ENCODE peak calls at places on chromosomes 5 and 9, in nine cellular contexts. M is fibroblast of lung; X is HCT116; L is CD8-positive, alpha-beta T cell; E is Caco-2; O is GM06990; Y is neural progenitor cell; P is heart right ventricle; W is cardiac muscle cell. K is an unnamed sample.

GRCh38 chr9:116238751-116239340 is 85.3 kb downstream of the PAPPA start:
- DNase-seq in M (no peak), X (no peak), L (no peak), E (no peak), O (no peak), Y (no peak), P (no peak), W (no peak), K (no peak)

GRCh38 chr5:141634720-141635119 is 1.9 kb downstream of the HDAC3 start:
- DNase-seq in M (no peak), X (no peak), L (no peak), E (no peak), O (no peak), Y (no peak), P (no peak), W (no peak), K (no peak)

GRCh38 chr5:178318382-178318781 is 85.8 kb upstream of the PHYKPL start:
- DNase-seq in M (no peak), X (no peak), L (no peak), E (no peak), O (no peak), Y (no peak), P (peak; percentile 4), W (no peak), K (no peak)

GRCh38 chr5:151717390-151717789 is 30.7 kb upstream of the SPARC start:
- DNase-seq in M (no peak), X (no peak), L (no peak), E (no peak), O (no peak), Y (no peak), P (no peak), W (no peak), K (no peak)

GRCh38 chr9:111366978-111367377 is 37.0 kb upstream of the OR2K2 start:
- DNase-seq in M (no peak), X (no peak), L (no peak), E (no peak), O (no peak), Y (no peak), P (no peak), W (no peak), K (no peak)

GRCh38 chr5:179553875-179554274 is 3.5 kb downstream of the RUFY1 start:
- DNase-seq in M (peak; percentile 44), X (no peak), L (no peak), E (no peak), O (no peak), Y (no peak), P (no peak), W (no peak), K (no peak)

GRCh38 chr9:89139450-89139849 is 39.2 kb downstream of the SHC3 start:
- DNase-seq in M (no peak), X (no peak), L (no peak), E (peak; percentile 33), O (no peak), Y (no peak), P (no peak), W (peak; percentile 4), K (no peak)

GRCh38 chr5:144122081-144122480 is 48.4 kb downstream of the YIPF5 start:
- DNase-seq in M (no peak), X (no peak), L (no peak), E (no peak), O (no peak), Y (no peak), P (no peak), W (no peak), K (no peak)

GRCh38 chr5:144504929-144505578 is 334.4 kb downstream of the KCTD16 start:
- DNase-seq in M (no peak), X (no peak), L (no peak), E (no peak), O (no peak), Y (peak; percentile 8), P (no peak), W (peak; percentile 24), K (peak; percentile 42)

GRCh38 chr5:154190652-154191304 is at the start of gene GALNT10:
- DNase-seq in M (peak; percentile 71), X (peak; percentile 21), L (no peak), E (peak; percentile 54), O (peak; percentile 83), Y (peak; percentile 91), P (peak; percentile 76), W (peak; percentile 84), K (peak; percentile 50)

GRCh38 chr5:10289353-10289752 is 18.3 kb downstream of the CMBL start:
- DNase-seq in M (peak; percentile 45), X (no peak), L (no peak), E (no peak), O (no peak), Y (no peak), P (no peak), W (no peak), K (no peak)

GRCh38 chr5:72597456-72597948 is 90.3 kb upstream of the ZNF366 start:
- DNase-seq in M (peak; percentile 80), X (no peak), L (no peak), E (peak; percentile 55), O (no peak), Y (no peak), P (no peak), W (peak; percentile 66), K (no peak)

GRCh38 chr5:140311011-140311467 is 8.1 kb upstream of the PFDN1 start:
- DNase-seq in M (peak; percentile 89), X (no peak), L (no peak), E (no peak), O (no peak), Y (no peak), P (no peak), W (no peak), K (no peak)

GRCh38 chr5:117486879-117487391 is 912.3 kb upstream of the SEMA6A start:
- DNase-seq in M (no peak), X (peak; percentile 43), L (no peak), E (peak; percentile 80), O (no peak), Y (no peak), P (no peak), W (no peak), K (no peak)

GRCh38 chr5:117486291-117486690 is 911.7 kb upstream of the SEMA6A start:
- DNase-seq in M (no peak), X (no peak), L (no peak), E (no peak), O (no peak), Y (no peak), P (no peak), W (no peak), K (no peak)

GRCh38 chr5:117488976-117489500 is 914.4 kb upstream of the SEMA6A start:
- DNase-seq in M (no peak), X (no peak), L (no peak), E (no peak), O (no peak), Y (no peak), P (no peak), W (peak; percentile 5), K (no peak)

DNA sequence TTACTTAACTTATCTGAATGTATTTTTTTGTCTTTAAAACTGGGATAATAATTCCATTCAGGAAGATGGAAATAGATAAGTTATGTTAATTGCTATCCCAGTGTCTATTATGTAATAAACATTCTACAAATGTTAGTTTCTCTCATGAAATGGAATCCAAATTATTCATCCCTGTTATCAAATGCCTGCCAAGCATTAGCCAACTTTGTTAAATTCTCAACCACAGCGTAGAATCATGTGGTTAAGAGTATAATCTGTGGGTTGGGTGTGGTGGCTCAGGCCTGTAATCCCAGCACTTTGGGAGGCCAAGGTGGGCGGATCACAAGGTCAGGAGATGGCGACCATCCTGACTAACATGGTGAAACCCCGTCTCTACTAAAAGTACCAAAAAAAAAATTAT is 912.9 kb upstream of the SEMA6A start:
- DNase-seq in M (no peak), X (no peak), L (no peak), E (no peak), O (no peak), Y (no peak), P (no peak), W (no peak), K (no peak)
- H3K36me3 ChIP-seq in M (no peaks in the 10 kb centered on the region), X (no peaks in the 10 kb centered on the region), L (no peaks in the 10 kb centered on the region), E (no peaks in the 10 kb centered on the region), O (no peaks in the 10 kb centered on the region), Y (no peaks in the 10 kb centered on the region), P (no peaks in the 10 kb centered on the region), W (no peaks in the 10 kb centered on the region), K (no peaks in the 10 kb centered on the region)

DNA sequence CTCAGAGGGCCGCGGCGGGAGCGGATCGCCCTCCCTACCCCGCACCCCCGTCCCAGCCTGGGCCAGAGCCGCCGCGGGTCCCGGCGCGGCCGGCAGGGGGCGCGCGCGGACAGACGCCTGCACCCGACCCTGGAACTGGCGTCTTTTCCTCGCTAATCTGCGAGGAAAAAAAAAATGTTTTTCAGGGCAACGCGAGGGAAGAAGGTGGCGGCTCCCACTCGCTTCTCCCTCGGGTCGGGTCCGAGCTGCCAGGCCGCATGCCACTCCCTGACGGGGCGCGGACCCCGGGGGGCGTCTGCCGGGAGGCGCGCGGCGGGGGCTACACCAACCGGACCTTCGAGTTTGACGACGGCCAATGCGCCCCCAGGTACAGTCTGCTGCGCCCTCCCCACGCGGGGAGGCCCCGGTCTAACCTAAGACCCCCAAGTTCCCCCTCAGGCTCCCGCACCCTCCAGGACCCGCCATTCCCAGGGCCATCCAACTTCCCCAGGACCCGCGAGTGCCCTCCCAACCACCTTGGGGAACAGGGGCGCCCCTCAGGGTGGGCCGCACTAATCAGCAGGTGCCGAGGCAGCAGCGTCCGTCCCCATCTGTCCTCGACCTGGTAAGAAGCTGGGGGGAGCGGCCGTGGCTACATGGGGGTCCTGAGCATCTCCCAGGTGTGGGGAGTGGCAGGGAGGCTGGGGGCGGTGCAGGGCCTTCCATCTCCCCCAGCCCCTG is at the start of gene KCNT1:
- DNase-seq in M (peak; percentile 25), X (no peak), L (peak; percentile 14), E (no peak), O (peak; percentile 34), Y (peak; percentile 82), P (peak; percentile 60), W (peak; percentile 69), K (peak; percentile 76)
- H3K27me3 ChIP-seq in M (no peaks in the 10 kb centered on the region), X (no peaks in the 10 kb centered on the region), L (peaks cover 2% of the 10 kb centered on the region), E (no peaks in the 10 kb centered on the region), O (no peaks in the 10 kb centered on the region), Y (peaks cover 32% of the 10 kb centered on the region), P (peaks cover 51% of the 10 kb centered on the region), W (peaks cover 38% of the 10 kb centered on the region), K (peaks cover 2% of the 10 kb centered on the region)

GRCh38 chr9:74755355-74755754 is 132.4 kb downstream of the TRPM6 start:
- DNase-seq in M (no peak), X (no peak), L (no peak), E (no peak), O (no peak), Y (no peak), P (no peak), W (no peak), K (no peak)

GRCh38 chr9:74748966-74749365 is 138.8 kb downstream of the TRPM6 start:
- DNase-seq in M (no peak), X (no peak), L (no peak), E (no peak), O (no peak), Y (no peak), P (no peak), W (no peak), K (no peak)

GRCh38 chr9:74755999-74756398 is 131.7 kb downstream of the TRPM6 start:
- DNase-seq in M (no peak), X (no peak), L (no peak), E (no peak), O (no peak), Y (no peak), P (no peak), W (no peak), K (no peak)

GRCh38 chr9:74753650-74754049 is 134.1 kb downstream of the TRPM6 start:
- DNase-seq in M (no peak), X (no peak), L (no peak), E (no peak), O (no peak), Y (no peak), P (no peak), W (no peak), K (no peak)
- H3K4me3 ChIP-seq in M (no peak overlapping the region), X (no peak overlapping the region), L (no peak overlapping the region), E (no peak overlapping the region), O (no peak overlapping the region), Y (no peak overlapping the region), P (no peak overlapping the region), W (no peak overlapping the region), K (no peak overlapping the region)

GRCh38 chr5:134543820-134544692 is 18.6 kb downstream of the JADE2 start:
- DNase-seq in M (no peak), X (no peak), L (no peak), E (no peak), O (peak; percentile 76), Y (no peak), P (no peak), W (no peak), K (no peak)
- H3K36me3 ChIP-seq in M (peaks cover 8% of the 10 kb centered on the region), X (peaks cover 2% of the 10 kb centered on the region), L (peaks cover 54% of the 10 kb centered on the region), E (peaks cover 5% of the 10 kb centered on the region), O (peaks cover 3% of the 10 kb centered on the region), Y (no peaks in the 10 kb centered on the region), P (peaks cover 77% of the 10 kb centered on the region), W (no peaks in the 10 kb centered on the region), K (peaks cover 11% of the 10 kb centered on the region)